ENCODE peak calls at places on chromosomes 13 and 19, in five cellular contexts. One of them, this sample, is unnamed.

GRCh38 chr19:45729774-45730388 is 815 bp downstream of the FBXO46 start:
- DNase-seq in memory B cell: no peak
- DNase-seq in WTC11: no peak
- DNase-seq in endothelial cell: no peak
- DNase-seq in tibial artery: no peak
- DNase-seq in this sample: no peak

GRCh38 chr19:38670921-38671398 is 23.5 kb downstream of the ACTN4 start:
- DNase-seq in memory B cell: no peak
- DNase-seq in WTC11: no peak
- DNase-seq in endothelial cell: no peak
- DNase-seq in tibial artery: no peak
- DNase-seq in this sample: no peak

GRCh38 chr13:51221674-51222509 is at the start of gene FAM124A:
- DNase-seq in memory B cell: peak; percentile 57
- DNase-seq in WTC11: peak; percentile 61
- DNase-seq in endothelial cell: peak; percentile 71
- DNase-seq in tibial artery: no peak
- DNase-seq in this sample: peak; percentile 75

GRCh38 chr19:28563964-28564914 is 648.7 kb downstream of the UQCRFS1 start:
- DNase-seq in memory B cell: no peak
- DNase-seq in WTC11: no peak
- DNase-seq in endothelial cell: no peak
- DNase-seq in tibial artery: no peak
- DNase-seq in this sample: no peak

GRCh38 chr19:2524840-2525723 is 49.2 kb downstream of the GADD45B start:
- DNase-seq in memory B cell: no peak
- DNase-seq in WTC11: no peak
- DNase-seq in endothelial cell: no peak
- DNase-seq in tibial artery: no peak
- DNase-seq in this sample: peak; percentile 94

GRCh38 chr13:25111557-25111956 is 15.6 kb downstream of the PABPC3 start:
- DNase-seq in memory B cell: no peak
- DNase-seq in WTC11: no peak
- DNase-seq in endothelial cell: no peak
- DNase-seq in tibial artery: no peak
- DNase-seq in this sample: no peak

GRCh38 chr19:5170329-5170745 is 170.3 kb downstream of the PTPRS start:
- DNase-seq in memory B cell: peak; percentile 62
- DNase-seq in WTC11: peak; percentile 82
- DNase-seq in endothelial cell: peak; percentile 34
- DNase-seq in tibial artery: no peak
- DNase-seq in this sample: peak; percentile 45

GRCh38 chr19:2603320-2603719 is 99.2 kb downstream of the GNG7 start:
- DNase-seq in memory B cell: no peak
- DNase-seq in WTC11: peak; percentile 57
- DNase-seq in endothelial cell: no peak
- DNase-seq in tibial artery: peak; percentile 59
- DNase-seq in this sample: no peak

GRCh38 chr13:42708391-42708790 is 73.0 kb upstream of the FAM216B start:
- DNase-seq in memory B cell: no peak
- DNase-seq in WTC11: no peak
- DNase-seq in endothelial cell: no peak
- DNase-seq in tibial artery: no peak
- DNase-seq in this sample: no peak

GRCh38 chr19:19460258-19460731 is 54.8 kb downstream of the GATAD2A start:
- DNase-seq in memory B cell: peak; percentile 34
- DNase-seq in WTC11: no peak
- DNase-seq in endothelial cell: no peak
- DNase-seq in tibial artery: no peak
- DNase-seq in this sample: peak; percentile 28

GRCh38 chr13:59801107-59801880 is 362.4 kb downstream of the DIAPH3 start:
- DNase-seq in memory B cell: no peak
- DNase-seq in WTC11: no peak
- DNase-seq in endothelial cell: no peak
- DNase-seq in tibial artery: no peak
- DNase-seq in this sample: peak; percentile 6

GRCh38 chr13:33080962-33081655 is 64.9 kb downstream of the KL start:
- DNase-seq in memory B cell: no peak
- DNase-seq in WTC11: no peak
- DNase-seq in endothelial cell: no peak
- DNase-seq in tibial artery: no peak
- DNase-seq in this sample: no peak

GRCh38 chr13:101258071-101258470 is 158.2 kb downstream of the NALCN start:
- DNase-seq in memory B cell: no peak
- DNase-seq in WTC11: peak; percentile 21
- DNase-seq in endothelial cell: no peak
- DNase-seq in tibial artery: no peak
- DNase-seq in this sample: peak; percentile 95

GRCh38 chr19:15268928-15269253 is 36.6 kb upstream of the EPHX3 start:
- DNase-seq in memory B cell: no peak
- DNase-seq in WTC11: no peak
- DNase-seq in endothelial cell: no peak
- DNase-seq in tibial artery: no peak
- DNase-seq in this sample: no peak

GRCh38 chr19:41548954-41549688 is 26.8 kb upstream of the CEACAM21 start:
- DNase-seq in memory B cell: no peak
- DNase-seq in WTC11: no peak
- DNase-seq in endothelial cell: peak; percentile 67
- DNase-seq in tibial artery: no peak
- DNase-seq in this sample: peak; percentile 89

GRCh38 chr13:87680298-87680697 is 9.1 kb downstream of the SLITRK5 start:
- DNase-seq in memory B cell: no peak
- DNase-seq in WTC11: no peak
- DNase-seq in endothelial cell: peak; percentile 15
- DNase-seq in tibial artery: no peak
- DNase-seq in this sample: no peak

GRCh38 chr19:17490411-17490810 is 20.1 kb downstream of the SLC27A1 start:
- DNase-seq in memory B cell: no peak
- DNase-seq in WTC11: no peak
- DNase-seq in endothelial cell: no peak
- DNase-seq in tibial artery: no peak
- DNase-seq in this sample: no peak

GRCh38 chr13:55000043-55000442 is 1971.4 kb downstream of the OLFM4 start:
- DNase-seq in memory B cell: no peak
- DNase-seq in WTC11: no peak
- DNase-seq in endothelial cell: no peak
- DNase-seq in tibial artery: no peak
- DNase-seq in this sample: no peak

GRCh38 chr13:110233181-110233641 is 73.7 kb downstream of the COL4A1 start:
- DNase-seq in memory B cell: no peak
- DNase-seq in WTC11: no peak
- DNase-seq in endothelial cell: no peak
- DNase-seq in tibial artery: peak; percentile 87
- DNase-seq in this sample: no peak

GRCh38 chr19:13181747-13182388 is 31.7 kb downstream of the IER2 start:
- DNase-seq in memory B cell: no peak
- DNase-seq in WTC11: no peak
- DNase-seq in endothelial cell: no peak
- DNase-seq in tibial artery: peak; percentile 68
- DNase-seq in this sample: peak; percentile 91

GRCh38 chr13:24208314-24208713 is 47.8 kb downstream of the SPATA13 start:
- DNase-seq in memory B cell: no peak
- DNase-seq in WTC11: no peak
- DNase-seq in endothelial cell: no peak
- DNase-seq in tibial artery: peak; percentile 47
- DNase-seq in this sample: no peak

This sample was measured in NB4.